ENCODE peak calls at places on chromosomes 7 and 10, in four cellular contexts. One of them, this sample, is unnamed.

GRCh38 chr10:84845628-84846261 is 517.4 kb downstream of the CCSER2 start:
- DNase-seq in heart left ventricle: peak; percentile 31
- DNase-seq in astrocyte: no peak
- DNase-seq in A549: no peak
- DNase-seq in this sample: no peak

GRCh38 chr10:64191304-64191703 is 670.1 kb downstream of the REEP3 start:
- DNase-seq in heart left ventricle: no peak
- DNase-seq in astrocyte: no peak
- DNase-seq in A549: no peak
- DNase-seq in this sample: no peak

GRCh38 chr10:48557511-48558123 is 47.3 kb downstream of the ARHGAP22 start:
- DNase-seq in heart left ventricle: no peak
- DNase-seq in A549: no peak
- DNase-seq in astrocyte: no peak
- DNase-seq in this sample: no peak

GRCh38 chr7:151286148-151286547 is 37.7 kb upstream of the SMARCD3 start:
- DNase-seq in astrocyte: peak; percentile 30
- DNase-seq in A549: no peak
- DNase-seq in heart left ventricle: no peak
- DNase-seq in this sample: no peak

GRCh38 chr10:132331259-132331955 is 586 bp upstream of the LRRC27 start:
- DNase-seq in astrocyte: no peak
- DNase-seq in heart left ventricle: no peak
- DNase-seq in A549: peak; percentile 49
- DNase-seq in this sample: no peak

GRCh38 chr10:30637881-30638467 is 8.4 kb upstream of the LYZL2 start:
- DNase-seq in A549: peak; percentile 58
- DNase-seq in astrocyte: peak; percentile 90
- DNase-seq in heart left ventricle: no peak
- DNase-seq in this sample: no peak

GRCh38 chr10:89047397-89047796 is 56.8 kb downstream of the FAS start:
- DNase-seq in heart left ventricle: no peak
- DNase-seq in A549: no peak
- DNase-seq in astrocyte: no peak
- DNase-seq in this sample: no peak

GRCh38 chr7:29606830-29607229 is 43.2 kb downstream of the PRR15 start:
- DNase-seq in heart left ventricle: no peak
- DNase-seq in astrocyte: no peak
- DNase-seq in A549: no peak
- DNase-seq in this sample: peak; percentile 61

GRCh38 chr10:93380043-93380565 is 102.0 kb downstream of the MYOF start:
- DNase-seq in heart left ventricle: no peak
- DNase-seq in A549: no peak
- DNase-seq in astrocyte: no peak
- DNase-seq in this sample: no peak
- H3K4me1 ChIP-seq in heart left ventricle: no peaks in the 10 kb centered on the region
- H3K4me1 ChIP-seq in A549: peaks cover 61% of the 10 kb centered on the region
- H3K4me1 ChIP-seq in astrocyte: peaks cover 64% of the 10 kb centered on the region
- H3K4me1 ChIP-seq in this sample: no peaks in the 10 kb centered on the region

GRCh38 chr10:7300327-7300726 is 110.5 kb downstream of the SFMBT2 start:
- DNase-seq in A549: no peak
- DNase-seq in astrocyte: peak; percentile 66
- DNase-seq in heart left ventricle: peak; percentile 26
- DNase-seq in this sample: no peak

GRCh38 chr10:7297094-7297493 is 113.7 kb downstream of the SFMBT2 start:
- DNase-seq in A549: no peak
- DNase-seq in astrocyte: no peak
- DNase-seq in heart left ventricle: no peak
- DNase-seq in this sample: no peak

GRCh38 chr10:7301039-7301768 is 109.6 kb downstream of the SFMBT2 start:
- DNase-seq in astrocyte: no peak
- DNase-seq in A549: peak; percentile 78
- DNase-seq in heart left ventricle: peak; percentile 32
- DNase-seq in this sample: no peak

GRCh38 chr10:7296648-7297047 is 114.2 kb downstream of the SFMBT2 start:
- DNase-seq in astrocyte: no peak
- DNase-seq in A549: no peak
- DNase-seq in heart left ventricle: no peak
- DNase-seq in this sample: no peak

GRCh38 chr10:7298495-7298894 is 112.3 kb downstream of the SFMBT2 start:
- DNase-seq in heart left ventricle: no peak
- DNase-seq in A549: no peak
- DNase-seq in astrocyte: no peak
- DNase-seq in this sample: no peak
- H3K4me1 ChIP-seq in heart left ventricle: peaks cover 7% of the 10 kb centered on the region
- H3K4me1 ChIP-seq in A549: peaks cover 50% of the 10 kb centered on the region
- H3K4me1 ChIP-seq in astrocyte: no peaks in the 10 kb centered on the region
- H3K4me1 ChIP-seq in this sample: no peaks in the 10 kb centered on the region

GRCh38 chr10:120103957-120104560 is 211.5 kb downstream of the SEC23IP start:
- DNase-seq in heart left ventricle: no peak
- DNase-seq in A549: no peak
- DNase-seq in astrocyte: no peak
- DNase-seq in this sample: no peak
- H3K4me1 ChIP-seq in heart left ventricle: no peaks in the 10 kb centered on the region
- H3K4me1 ChIP-seq in A549: no peaks in the 10 kb centered on the region
- H3K4me1 ChIP-seq in astrocyte: no peaks in the 10 kb centered on the region
- H3K4me1 ChIP-seq in this sample: no peaks in the 10 kb centered on the region

DNA sequence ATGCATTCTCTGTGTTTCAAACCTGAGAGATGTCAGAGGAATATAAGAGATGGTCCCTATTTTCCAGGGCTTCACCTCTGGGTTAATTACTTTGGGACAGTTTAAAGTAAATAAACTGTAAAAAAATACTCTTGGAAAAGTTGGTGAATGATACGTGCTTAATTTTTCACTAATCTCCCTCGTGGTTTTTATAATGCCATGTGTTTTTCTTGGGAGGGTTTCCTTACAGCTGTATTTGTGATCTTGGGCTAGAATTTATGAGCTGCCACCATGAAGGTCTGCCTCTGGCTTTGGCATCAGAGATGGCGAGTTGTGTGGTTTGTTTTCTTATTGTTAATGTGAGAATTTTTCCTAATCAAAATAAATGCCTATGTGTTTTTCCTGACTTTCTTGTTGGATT is 322.5 kb downstream of the AUTS2 start:
- DNase-seq in A549: no peak
- DNase-seq in heart left ventricle: no peak
- DNase-seq in astrocyte: no peak
- DNase-seq in this sample: no peak
- H3K4me1 ChIP-seq in A549: no peaks in the 10 kb centered on the region
- H3K4me1 ChIP-seq in heart left ventricle: no peaks in the 10 kb centered on the region
- H3K4me1 ChIP-seq in astrocyte: no peaks in the 10 kb centered on the region
- H3K4me1 ChIP-seq in this sample: peaks cover 7% of the 10 kb centered on the region

GRCh38 chr10:110409926-110410325 is 87.8 kb upstream of the DUSP5 start:
- DNase-seq in astrocyte: no peak
- DNase-seq in heart left ventricle: no peak
- DNase-seq in A549: no peak
- DNase-seq in this sample: no peak

GRCh38 chr10:110408943-110409342 is 88.8 kb upstream of the DUSP5 start:
- DNase-seq in A549: no peak
- DNase-seq in heart left ventricle: no peak
- DNase-seq in astrocyte: no peak
- DNase-seq in this sample: no peak

GRCh38 chr10:110411047-110411410 is 86.7 kb upstream of the DUSP5 start:
- DNase-seq in heart left ventricle: peak; percentile 61
- DNase-seq in A549: no peak
- DNase-seq in astrocyte: peak; percentile 82
- DNase-seq in this sample: no peak

GRCh38 chr10:110409488-110409887 is 88.2 kb upstream of the DUSP5 start:
- DNase-seq in A549: no peak
- DNase-seq in heart left ventricle: no peak
- DNase-seq in astrocyte: no peak
- DNase-seq in this sample: no peak

GRCh38 chr10:110410329-110411046 is 87.2 kb upstream of the DUSP5 start:
- DNase-seq in astrocyte: peak; percentile 98
- DNase-seq in A549: peak; percentile 96
- DNase-seq in heart left ventricle: no peak
- DNase-seq in this sample: peak; percentile 76
- H3K4me1 ChIP-seq in astrocyte: peaks cover 50% of the 10 kb centered on the region
- H3K4me1 ChIP-seq in A549: peaks cover 85% of the 10 kb centered on the region
- H3K4me1 ChIP-seq in heart left ventricle: peaks cover 3% of the 10 kb centered on the region
- H3K4me1 ChIP-seq in this sample: peaks cover 8% of the 10 kb centered on the region

GRCh38 chr7:154903083-154903731 is 99.7 kb downstream of the PAXIP1 start:
- DNase-seq in astrocyte: no peak
- DNase-seq in heart left ventricle: no peak
- DNase-seq in A549: no peak
- DNase-seq in this sample: no peak
- H3K4me1 ChIP-seq in astrocyte: no peaks in the 10 kb centered on the region
- H3K4me1 ChIP-seq in heart left ventricle: no peaks in the 10 kb centered on the region
- H3K4me1 ChIP-seq in A549: no peaks in the 10 kb centered on the region
- H3K4me1 ChIP-seq in this sample: no peaks in the 10 kb centered on the region

GRCh38 chr10:110354322-110354766 is 49.6 kb upstream of the SMNDC1 start:
- DNase-seq in astrocyte: peak; percentile 65
- DNase-seq in A549: peak; percentile 69
- DNase-seq in heart left ventricle: peak; percentile 85
- DNase-seq in this sample: peak; percentile 83
- H3K4me1 ChIP-seq in astrocyte: peaks cover 49% of the 10 kb centered on the region
- H3K4me1 ChIP-seq in A549: peaks cover 58% of the 10 kb centered on the region
- H3K4me1 ChIP-seq in heart left ventricle: no peaks in the 10 kb centered on the region
- H3K4me1 ChIP-seq in this sample: no peaks in the 10 kb centered on the region

GRCh38 chr10:116139886-116140285 is 133.1 kb downstream of the GFRA1 start:
- DNase-seq in astrocyte: no peak
- DNase-seq in A549: no peak
- DNase-seq in heart left ventricle: no peak
- DNase-seq in this sample: no peak

GRCh38 chr10:116146374-116146773 is 126.6 kb downstream of the GFRA1 start:
- DNase-seq in heart left ventricle: no peak
- DNase-seq in A549: no peak
- DNase-seq in astrocyte: peak; percentile 21
- DNase-seq in this sample: no peak

GRCh38 chr10:116138897-116139296 is 134.1 kb downstream of the GFRA1 start:
- DNase-seq in astrocyte: no peak
- DNase-seq in A549: no peak
- DNase-seq in heart left ventricle: no peak
- DNase-seq in this sample: no peak

GRCh38 chr10:116147162-116147906 is 125.7 kb downstream of the GFRA1 start:
- DNase-seq in astrocyte: no peak
- DNase-seq in heart left ventricle: no peak
- DNase-seq in A549: no peak
- DNase-seq in this sample: no peak

DNA sequence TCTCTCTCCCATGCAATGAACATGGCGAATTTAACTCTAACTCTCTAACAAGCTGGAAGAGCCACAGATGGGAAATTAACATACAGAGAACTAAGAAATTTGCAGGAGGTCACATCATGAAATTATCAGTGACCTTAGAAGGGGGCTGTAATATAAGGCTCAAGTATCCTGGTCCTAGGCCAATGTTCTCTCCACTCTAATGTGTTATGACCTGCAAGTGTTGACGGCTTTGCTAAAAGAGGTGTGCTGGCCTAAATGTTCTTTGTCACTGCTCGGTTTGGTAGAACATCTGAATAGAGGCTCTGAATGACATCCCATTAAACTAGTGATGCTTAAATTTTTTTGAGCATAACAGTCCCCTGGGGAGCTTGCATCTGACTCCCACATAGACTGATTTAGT is 129.3 kb downstream of the GFRA1 start:
- DNase-seq in A549: no peak
- DNase-seq in heart left ventricle: no peak
- DNase-seq in astrocyte: no peak
- DNase-seq in this sample: no peak
- H3K4me1 ChIP-seq in A549: peaks cover 6% of the 10 kb centered on the region
- H3K4me1 ChIP-seq in heart left ventricle: no peaks in the 10 kb centered on the region
- H3K4me1 ChIP-seq in astrocyte: no peaks in the 10 kb centered on the region
- H3K4me1 ChIP-seq in this sample: no peaks in the 10 kb centered on the region

GRCh38 chr10:103918053-103918846 is at the start of gene STN1:
- DNase-seq in astrocyte: peak; percentile 90
- DNase-seq in A549: peak; percentile 94
- DNase-seq in heart left ventricle: peak; percentile 99
- DNase-seq in this sample: peak; percentile 97

GRCh38 chr10:103916901-103917300 is 1.1 kb downstream of the STN1 start:
- DNase-seq in heart left ventricle: no peak
- DNase-seq in astrocyte: no peak
- DNase-seq in A549: no peak
- DNase-seq in this sample: no peak

GRCh38 chr10:103916254-103916653 is 1.7 kb downstream of the STN1 start:
- DNase-seq in astrocyte: no peak
- DNase-seq in heart left ventricle: no peak
- DNase-seq in A549: no peak
- DNase-seq in this sample: no peak

GRCh38 chr10:103917326-103918052 is 495 bp downstream of the STN1 start:
- DNase-seq in heart left ventricle: peak; percentile 70
- DNase-seq in A549: peak; percentile 42
- DNase-seq in astrocyte: peak; percentile 37
- DNase-seq in this sample: peak; percentile 71

GRCh38 chr10:103915794-103916193 is 2.2 kb downstream of the STN1 start:
- DNase-seq in astrocyte: no peak
- DNase-seq in A549: no peak
- DNase-seq in heart left ventricle: no peak
- DNase-seq in this sample: no peak
- H3K4me1 ChIP-seq in astrocyte: peaks cover 27% of the 10 kb centered on the region
- H3K4me1 ChIP-seq in A549: peaks cover 27% of the 10 kb centered on the region
- H3K4me1 ChIP-seq in heart left ventricle: no peaks in the 10 kb centered on the region
- H3K4me1 ChIP-seq in this sample: peaks cover 5% of the 10 kb centered on the region

DNA sequence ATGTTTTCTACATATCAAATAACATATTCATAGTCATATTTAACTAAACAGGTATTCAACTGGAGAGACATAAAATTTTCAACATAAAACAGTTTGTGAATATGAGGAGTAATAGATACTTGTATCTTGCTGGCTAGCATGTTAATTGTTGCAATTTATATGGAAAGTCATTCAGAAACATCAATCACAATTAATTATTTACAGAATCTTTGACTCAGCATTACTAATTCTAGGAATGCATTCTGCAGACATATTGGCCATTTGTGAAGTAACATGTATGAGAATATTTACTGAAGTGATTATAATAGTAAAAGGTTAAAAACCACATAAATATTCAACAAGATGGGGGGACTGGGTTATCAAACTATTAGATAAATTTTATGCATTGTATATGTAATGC is 203.7 kb downstream of the TSPAN12 start:
- DNase-seq in A549: no peak
- DNase-seq in heart left ventricle: no peak
- DNase-seq in astrocyte: no peak
- DNase-seq in this sample: no peak
- H3K4me1 ChIP-seq in A549: no peaks in the 10 kb centered on the region
- H3K4me1 ChIP-seq in heart left ventricle: no peaks in the 10 kb centered on the region
- H3K4me1 ChIP-seq in astrocyte: no peaks in the 10 kb centered on the region
- H3K4me1 ChIP-seq in this sample: no peaks in the 10 kb centered on the region